ENCODE peak calls at places on chromosomes 11 and 22, in five cellular contexts. D is IMR-90, B is neuronal stem cell, M is mesenchymal stem cell, C is H1. H is an unnamed sample.

GRCh38 chr22:46055176-46055850 is 78.4 kb upstream of the WNT7B start:
- DNase-seq in D (no peak), M (no peak), B (no peak), C (no peak), H (no peak)

GRCh38 chr11:22432331-22433065 is 94.3 kb downstream of the SLC17A6 start:
- DNase-seq in B (peak), C (no peak), M (no peak), D (peak), H (peak)

GRCh38 chr11:75548571-75549272 is 13.3 kb upstream of the SERPINH1 start:
- DNase-seq in C (no peak), D (no peak), M (no peak), B (no peak), H (no peak)

GRCh38 chr11:16977136-16978020 is 36.8 kb downstream of the PLEKHA7 start:
- DNase-seq in B (no peak), D (no peak), C (no peak), M (no peak), H (no peak)

GRCh38 chr11:4704054-4704789 is at the start of gene MMP26:
- DNase-seq in D (no peak), M (peak), C (no peak), B (no peak), H (peak)

GRCh38 chr11:65224939-65225283 is 36.9 kb upstream of the POLA2 start:
- DNase-seq in D (peak), M (peak), B (no peak), C (no peak), H (peak)

GRCh38 chr11:115961168-115962003 is 457.2 kb upstream of the CADM1 start:
- DNase-seq in C (no peak), M (no peak), D (no peak), B (no peak), H (no peak)

GRCh38 chr11:2768471-2769408 is 68.9 kb upstream of the KCNQ1OT1 start:
- DNase-seq in D (peak), B (no peak), C (no peak), M (peak), H (no peak)

GRCh38 chr11:61775606-61776554 is 16.5 kb downstream of the TMEM258 start:
- DNase-seq in D (no peak), C (no peak), M (no peak), B (no peak), H (no peak)

GRCh38 chr22:35997438-35997837 is 31.2 kb downstream of the RBFOX2 start:
- DNase-seq in M (peak), C (no peak), B (no peak), D (peak), H (no peak)

GRCh38 chr22:30265851-30266444 is 703 bp downstream of the OSM start:
- DNase-seq in B (no peak), D (no peak), C (no peak), M (no peak), H (no peak)

GRCh38 chr11:15493921-15494630 is 379.4 kb downstream of the INSC start:
- DNase-seq in M (peak), B (no peak), D (no peak), C (no peak), H (no peak)

GRCh38 chr11:76337469-76337868 is 43.5 kb downstream of the THAP12 start:
- DNase-seq in B (no peak), M (no peak), C (no peak), D (no peak), H (no peak)

GRCh38 chr11:79083346-79083745 is 357.5 kb downstream of the TENM4 start:
- DNase-seq in B (no peak), C (no peak), D (peak), M (no peak), H (no peak)

GRCh38 chr22:36422287-36423014 is 34.7 kb upstream of the MYH9 start:
- DNase-seq in B (no peak), M (no peak), C (no peak), D (no peak), H (no peak)

GRCh38 chr11:60781286-60782044 is 3.7 kb upstream of the MS4A10 start:
- DNase-seq in D (no peak), C (no peak), M (no peak), B (no peak), H (no peak)

GRCh38 chr11:123577081-123577598 is 77.3 kb downstream of the SCN3B start:
- DNase-seq in D (peak), M (peak), C (peak), B (peak), H (peak)

GRCh38 chr11:68140496-68141246 is 19.5 kb upstream of the CHKA start:
- DNase-seq in D (no peak), M (no peak), C (no peak), B (no peak), H (no peak)

GRCh38 chr22:49449377-49449776 is 378.3 kb downstream of the BRD1 start:
- DNase-seq in B (no peak), M (no peak), C (no peak), D (no peak), H (no peak)

GRCh38 chr11:26820739-26821138 is 98.9 kb upstream of the SLC5A12 start:
- DNase-seq in B (no peak), C (no peak), D (peak), M (peak), H (no peak)

GRCh38 chr22:36423461-36424404 is 36.0 kb upstream of the MYH9 start:
- DNase-seq in M (peak), D (peak), C (no peak), B (no peak), H (no peak)

GRCh38 chr22:38623357-38623756 is 32.8 kb downstream of the FAM227A start:
- DNase-seq in C (no peak), M (no peak), B (no peak), D (no peak), H (no peak)

GRCh38 chr11:1179641-1180040 is 21.9 kb downstream of the MUC5AC start:
- DNase-seq in D (no peak), B (no peak), M (no peak), C (no peak), H (no peak)

GRCh38 chr22:35631597-35631996 is 14.5 kb upstream of the MB start:
- DNase-seq in M (no peak), B (no peak), C (peak), D (no peak), H (peak)

GRCh38 chr22:37633693-37634504 is 5.6 kb upstream of the SH3BP1 start:
- DNase-seq in D (peak), M (peak), C (peak), B (peak), H (peak)

GRCh38 chr11:2554338-2555240 is 109.8 kb downstream of the KCNQ1 start:
- DNase-seq in B (no peak), D (no peak), M (no peak), C (no peak), H (no peak)

GRCh38 chr11:104442320-104442719 is 278.4 kb upstream of the PDGFD start:
- DNase-seq in M (no peak), D (no peak), B (no peak), C (no peak), H (no peak)

GRCh38 chr22:48520888-48521600 is 1306.6 kb downstream of the BRD1 start:
- DNase-seq in D (no peak), C (no peak), B (no peak), M (no peak), H (no peak)

GRCh38 chr11:58334708-58335107 is 24.2 kb downstream of the OR5B17 start:
- DNase-seq in D (peak), B (no peak), C (no peak), M (peak), H (no peak)

GRCh38 chr11:69819541-69820070 is 390 bp upstream of the FGF3 start:
- DNase-seq in C (no peak), D (no peak), M (no peak), B (no peak), H (peak)

GRCh38 chr11:128544625-128545024 is 42.7 kb downstream of the ETS1 start:
- DNase-seq in M (peak), B (no peak), C (no peak), D (peak), H (no peak)

GRCh38 chr11:80239217-80239616 is 798.4 kb upstream of the TENM4 start:
- DNase-seq in D (no peak), B (no peak), C (no peak), M (peak), H (no peak)

GRCh38 chr11:20238712-20239111 is 78.4 kb upstream of the DBX1 start:
- DNase-seq in C (no peak), D (no peak), M (no peak), B (no peak), H (no peak)

GRCh38 chr11:115530752-115531151 is 26.5 kb upstream of the CADM1 start:
- DNase-seq in C (no peak), D (no peak), B (no peak), M (no peak), H (peak)

GRCh38 chr22:24107668-24108067 is 73.6 kb upstream of the SUSD2 start:
- DNase-seq in M (no peak), D (peak), C (no peak), B (no peak), H (no peak)
- H3K4me2 ChIP-seq in M (no peak), D (no peak), C (no peak), B (no peak), H (no peak)

GRCh38 chr22:44777364-44777756 is 25.0 kb downstream of the ARHGAP8 start:
- DNase-seq in B (no peak), D (no peak), C (no peak), M (no peak), H (no peak)

GRCh38 chr22:44776535-44777363 is 24.4 kb downstream of the ARHGAP8 start:
- DNase-seq in D (no peak), M (no peak), B (no peak), C (no peak), H (no peak)

GRCh38 chr22:44775862-44776261 is 23.5 kb downstream of the ARHGAP8 start:
- DNase-seq in C (no peak), B (no peak), M (no peak), D (no peak), H (no peak)

GRCh38 chr22:44773082-44773481 is 20.7 kb downstream of the ARHGAP8 start:
- DNase-seq in M (no peak), D (no peak), C (no peak), B (no peak), H (no peak)
- H3K14ac ChIP-seq in M (no peak), D (no peak), C (no peak), B (no peak), H (no peak)

DNA sequence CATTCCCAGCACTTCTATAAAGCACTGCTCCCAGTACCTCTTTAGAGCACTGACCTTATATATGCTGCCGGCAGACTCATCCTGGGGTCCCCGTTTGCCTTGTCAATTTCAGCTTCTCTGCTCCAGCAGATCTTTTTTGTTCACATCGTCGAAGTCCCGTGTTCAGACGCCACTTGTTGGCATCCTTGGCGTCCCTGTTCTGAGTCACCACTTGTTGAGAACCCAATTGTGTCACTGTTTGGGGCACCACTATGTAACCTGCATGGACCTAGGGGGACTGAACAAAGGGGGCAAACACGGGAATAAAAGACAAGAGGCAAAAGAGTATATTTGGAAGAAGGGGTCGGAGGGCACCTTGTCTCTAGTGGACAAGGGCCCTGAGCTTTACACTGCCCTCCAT is 25.5 kb downstream of the OR10A6 start:
- DNase-seq in D (no peak), C (no peak), M (no peak), B (no peak), H (no peak)
- H3K18ac ChIP-seq in D (peak), C (no peak), M (no peak), B (no peak), H (peak)

GRCh38 chr11:118619444-118620205 is 12.2 kb downstream of the PHLDB1 start:
- DNase-seq in D (peak), M (peak), B (no peak), C (no peak), H (no peak)
- H3K4me2 ChIP-seq in D (peak), M (no peak), B (no peak), C (no peak), H (no peak)

GRCh38 chr11:57303280-57303989 is 21.3 kb downstream of the TNKS1BP1 start:
- DNase-seq in D (no peak), C (no peak), M (no peak), B (no peak), H (no peak)
- H3K14ac ChIP-seq in D (no peak), C (no peak), M (no peak), B (peak), H (no peak)

GRCh38 chr11:127105578-127105977 is 105.0 kb upstream of the KIRREL3 start:
- DNase-seq in B (no peak), C (no peak), M (no peak), D (no peak), H (no peak)

GRCh38 chr11:127108838-127109237 is 108.3 kb upstream of the KIRREL3 start:
- DNase-seq in M (no peak), C (no peak), B (no peak), D (no peak), H (no peak)

GRCh38 chr11:127103586-127104388 is 103.2 kb upstream of the KIRREL3 start:
- DNase-seq in M (no peak), C (no peak), D (no peak), B (no peak), H (no peak)

GRCh38 chr11:127106938-127107337 is 106.4 kb upstream of the KIRREL3 start:
- DNase-seq in C (no peak), B (no peak), D (no peak), M (no peak), H (no peak)

GRCh38 chr11:127106142-127106541 is 105.6 kb upstream of the KIRREL3 start:
- DNase-seq in M (no peak), B (peak), D (peak), C (no peak), H (no peak)
- H3K18ac ChIP-seq in M (no peak), B (peak), D (no peak), C (no peak), H (peak)

DNA sequence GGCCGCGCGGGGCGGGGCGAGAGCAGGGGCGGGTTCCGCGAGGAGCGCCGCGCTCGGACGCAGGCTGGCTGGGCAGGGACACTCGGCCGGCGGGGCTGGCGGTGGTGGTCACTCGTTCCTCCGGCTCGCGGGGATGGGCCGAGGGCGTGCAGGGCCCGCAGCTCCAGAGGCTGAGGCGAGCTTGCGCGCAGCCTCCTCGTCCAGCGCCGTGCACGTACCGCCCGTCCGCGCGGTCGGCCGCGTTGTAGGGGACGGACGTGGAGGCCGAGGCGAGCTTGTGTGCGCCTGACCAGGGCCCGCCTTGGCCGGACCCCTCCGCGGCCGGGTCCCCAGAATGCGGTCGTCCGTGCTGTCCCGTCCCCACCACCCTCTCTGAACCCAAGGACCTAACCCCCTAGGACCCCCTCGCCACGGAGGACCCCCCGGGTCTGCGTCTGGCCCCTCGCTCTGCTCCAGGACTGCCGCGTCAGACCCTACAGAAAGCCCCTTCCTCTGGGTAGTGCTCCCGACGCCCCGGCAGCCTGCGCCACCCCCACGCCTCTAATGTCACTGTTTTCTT is 569 bp upstream of the YPEL1 start:
- DNase-seq in D (no peak), C (no peak), M (no peak), B (no peak), H (no peak)
- H3K4me2 ChIP-seq in D (peak), C (peak), M (peak), B (peak), H (peak)

H was measured in H9.